ENCODE peak calls at places on chromosomes 4 and X, in eight cellular contexts. One of them, this sample, is unnamed.

GRCh38 chrX:54411732-54412131 is 28.5 kb upstream of the TSR2 start:
- DNase-seq in K562: no peak
- DNase-seq in astrocyte: no peak
- DNase-seq in H9: no peak
- DNase-seq in MM.1S: no peak
- DNase-seq in GM23338: no peak
- DNase-seq in fibroblast of lung: no peak
- DNase-seq in HCT116: no peak
- DNase-seq in this sample: no peak

GRCh38 chr4:187171731-187172339 is 448.2 kb upstream of the FAT1 start:
- DNase-seq in astrocyte: peak
- DNase-seq in MM.1S: no peak
- DNase-seq in K562: no peak
- DNase-seq in fibroblast of lung: peak
- DNase-seq in HCT116: no peak
- DNase-seq in H9: no peak
- DNase-seq in GM23338: no peak
- DNase-seq in this sample: no peak

GRCh38 chr4:92305148-92305877 is 1.5 kb downstream of the GRID2 start:
- DNase-seq in MM.1S: peak
- DNase-seq in fibroblast of lung: peak
- DNase-seq in K562: no peak
- DNase-seq in astrocyte: peak
- DNase-seq in GM23338: peak
- DNase-seq in H9: peak
- DNase-seq in HCT116: peak
- DNase-seq in this sample: no peak

GRCh38 chr4:189202182-189202868 is 738.3 kb upstream of the FRG1 start:
- DNase-seq in K562: peak
- DNase-seq in astrocyte: peak
- DNase-seq in MM.1S: peak
- DNase-seq in GM23338: peak
- DNase-seq in HCT116: peak
- DNase-seq in fibroblast of lung: peak
- DNase-seq in H9: peak
- DNase-seq in this sample: peak

GRCh38 chr4:55372259-55372658 is 23.5 kb upstream of the TMEM165 start:
- DNase-seq in astrocyte: no peak
- DNase-seq in GM23338: no peak
- DNase-seq in H9: no peak
- DNase-seq in MM.1S: no peak
- DNase-seq in HCT116: no peak
- DNase-seq in K562: no peak
- DNase-seq in fibroblast of lung: no peak
- DNase-seq in this sample: no peak

GRCh38 chrX:139204903-139205667 is 325.5 kb upstream of the F9 start:
- DNase-seq in K562: peak
- DNase-seq in H9: peak
- DNase-seq in GM23338: peak
- DNase-seq in astrocyte: peak
- DNase-seq in fibroblast of lung: no peak
- DNase-seq in MM.1S: peak
- DNase-seq in HCT116: no peak
- DNase-seq in this sample: no peak

GRCh38 chr4:1187182-1187581 is 14.8 kb upstream of the SPON2 start:
- DNase-seq in astrocyte: no peak
- DNase-seq in MM.1S: peak
- DNase-seq in H9: no peak
- DNase-seq in HCT116: no peak
- DNase-seq in GM23338: no peak
- DNase-seq in K562: no peak
- DNase-seq in fibroblast of lung: peak
- DNase-seq in this sample: no peak

GRCh38 chrX:40098264-40099045 is 697 bp upstream of the BCOR start:
- DNase-seq in GM23338: peak
- DNase-seq in MM.1S: peak
- DNase-seq in H9: peak
- DNase-seq in K562: no peak
- DNase-seq in fibroblast of lung: peak
- DNase-seq in HCT116: no peak
- DNase-seq in astrocyte: no peak
- DNase-seq in this sample: peak

GRCh38 chrX:51894697-51895336 is 1.4 kb downstream of the MAGED1 start:
- DNase-seq in fibroblast of lung: peak
- DNase-seq in H9: no peak
- DNase-seq in HCT116: no peak
- DNase-seq in GM23338: peak
- DNase-seq in MM.1S: peak
- DNase-seq in K562: no peak
- DNase-seq in astrocyte: peak
- DNase-seq in this sample: no peak

GRCh38 chr4:1234296-1234695 is 14.6 kb downstream of the CTBP1 start:
- DNase-seq in fibroblast of lung: peak
- DNase-seq in H9: no peak
- DNase-seq in GM23338: peak
- DNase-seq in astrocyte: no peak
- DNase-seq in K562: no peak
- DNase-seq in HCT116: no peak
- DNase-seq in MM.1S: no peak
- DNase-seq in this sample: no peak

GRCh38 chr4:19689511-19689910 is 562.2 kb upstream of the SLIT2 start:
- DNase-seq in fibroblast of lung: peak
- DNase-seq in K562: no peak
- DNase-seq in H9: no peak
- DNase-seq in GM23338: no peak
- DNase-seq in MM.1S: no peak
- DNase-seq in astrocyte: peak
- DNase-seq in HCT116: no peak
- DNase-seq in this sample: no peak
- TF ChIP-seq CTCF in fibroblast of lung: no peak
- TF ChIP-seq CTCF in K562: no peak
- TF ChIP-seq CTCF in H9: no peak
- TF ChIP-seq CTCF in GM23338: no peak
- TF ChIP-seq CTCF in MM.1S: no peak
- TF ChIP-seq CTCF in astrocyte: no peak
- TF ChIP-seq CTCF in HCT116: no peak
- TF ChIP-seq CTCF in this sample: no peak

GRCh38 chr4:184447664-184448063 is 26.7 kb downstream of the IRF2 start:
- DNase-seq in H9: peak
- DNase-seq in HCT116: no peak
- DNase-seq in astrocyte: no peak
- DNase-seq in fibroblast of lung: no peak
- DNase-seq in K562: peak
- DNase-seq in MM.1S: no peak
- DNase-seq in GM23338: peak
- DNase-seq in this sample: no peak

GRCh38 chr4:184446132-184446531 is 28.2 kb downstream of the IRF2 start:
- DNase-seq in H9: no peak
- DNase-seq in HCT116: no peak
- DNase-seq in fibroblast of lung: no peak
- DNase-seq in astrocyte: no peak
- DNase-seq in MM.1S: peak
- DNase-seq in K562: no peak
- DNase-seq in GM23338: no peak
- DNase-seq in this sample: no peak

GRCh38 chr4:184450045-184450444 is 24.3 kb downstream of the IRF2 start:
- DNase-seq in H9: no peak
- DNase-seq in astrocyte: peak
- DNase-seq in K562: no peak
- DNase-seq in MM.1S: no peak
- DNase-seq in GM23338: no peak
- DNase-seq in fibroblast of lung: peak
- DNase-seq in HCT116: no peak
- DNase-seq in this sample: no peak

GRCh38 chr4:184450743-184451142 is 23.6 kb downstream of the IRF2 start:
- DNase-seq in K562: no peak
- DNase-seq in astrocyte: no peak
- DNase-seq in H9: no peak
- DNase-seq in MM.1S: no peak
- DNase-seq in fibroblast of lung: no peak
- DNase-seq in GM23338: no peak
- DNase-seq in HCT116: no peak
- DNase-seq in this sample: no peak

DNA sequence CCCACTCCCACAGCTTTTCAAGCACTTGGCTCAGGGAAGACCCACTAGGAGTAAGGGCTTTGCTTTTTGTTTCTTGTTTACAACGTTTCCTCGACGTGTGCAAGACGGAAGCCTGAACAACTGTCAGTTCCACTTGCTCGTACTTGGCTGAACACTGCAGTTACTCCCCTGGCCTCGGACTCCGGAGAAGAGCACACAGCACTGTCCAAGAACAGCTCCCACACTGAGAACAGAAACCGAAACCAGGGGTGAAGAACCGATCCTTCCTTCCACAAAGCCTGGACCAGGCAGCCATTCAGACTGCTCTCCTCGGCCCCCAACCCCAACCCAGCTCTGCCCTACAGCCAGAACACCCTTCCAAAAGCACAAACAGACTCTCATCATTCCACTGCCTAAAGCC is 25.5 kb downstream of the IRF2 start:
- DNase-seq in astrocyte: peak
- DNase-seq in fibroblast of lung: peak
- DNase-seq in K562: no peak
- DNase-seq in HCT116: no peak
- DNase-seq in GM23338: no peak
- DNase-seq in H9: no peak
- DNase-seq in MM.1S: peak
- DNase-seq in this sample: no peak
- H2AFZ ChIP-seq in astrocyte: no peak
- H2AFZ ChIP-seq in fibroblast of lung: peak
- H2AFZ ChIP-seq in K562: no peak
- H2AFZ ChIP-seq in HCT116: no peak
- H2AFZ ChIP-seq in GM23338: no peak
- H2AFZ ChIP-seq in H9: no peak
- H2AFZ ChIP-seq in MM.1S: no peak
- H2AFZ ChIP-seq in this sample: no peak

GRCh38 chrX:119549327-119550016 is 15.7 kb downstream of the STEEP1 start:
- DNase-seq in K562: no peak
- DNase-seq in astrocyte: no peak
- DNase-seq in HCT116: no peak
- DNase-seq in H9: no peak
- DNase-seq in fibroblast of lung: no peak
- DNase-seq in MM.1S: no peak
- DNase-seq in GM23338: no peak
- DNase-seq in this sample: peak
- TF ChIP-seq CTCF in K562: no peak
- TF ChIP-seq CTCF in astrocyte: no peak
- TF ChIP-seq CTCF in HCT116: no peak
- TF ChIP-seq CTCF in H9: no peak
- TF ChIP-seq CTCF in fibroblast of lung: no peak
- TF ChIP-seq CTCF in MM.1S: no peak
- TF ChIP-seq CTCF in GM23338: no peak
- TF ChIP-seq CTCF in this sample: no peak

GRCh38 chr4:108169639-108170038 is 907 bp upstream of the LEF1 start:
- DNase-seq in fibroblast of lung: no peak
- DNase-seq in MM.1S: no peak
- DNase-seq in HCT116: no peak
- DNase-seq in H9: no peak
- DNase-seq in GM23338: no peak
- DNase-seq in astrocyte: no peak
- DNase-seq in K562: no peak
- DNase-seq in this sample: no peak
- H2AFZ ChIP-seq in fibroblast of lung: no peak
- H2AFZ ChIP-seq in MM.1S: no peak
- H2AFZ ChIP-seq in HCT116: no peak
- H2AFZ ChIP-seq in H9: no peak
- H2AFZ ChIP-seq in GM23338: no peak
- H2AFZ ChIP-seq in astrocyte: no peak
- H2AFZ ChIP-seq in K562: peak
- H2AFZ ChIP-seq in this sample: no peak

GRCh38 chr4:47667552-47667951 is 170.3 kb downstream of the CORIN start:
- DNase-seq in GM23338: no peak
- DNase-seq in K562: no peak
- DNase-seq in H9: no peak
- DNase-seq in HCT116: no peak
- DNase-seq in fibroblast of lung: no peak
- DNase-seq in astrocyte: no peak
- DNase-seq in MM.1S: no peak
- DNase-seq in this sample: no peak

GRCh38 chr4:47664051-47664826 is 173.6 kb downstream of the CORIN start:
- DNase-seq in HCT116: no peak
- DNase-seq in GM23338: no peak
- DNase-seq in H9: no peak
- DNase-seq in fibroblast of lung: no peak
- DNase-seq in K562: no peak
- DNase-seq in astrocyte: no peak
- DNase-seq in MM.1S: no peak
- DNase-seq in this sample: no peak

GRCh38 chr4:47668256-47668655 is 169.6 kb downstream of the CORIN start:
- DNase-seq in GM23338: no peak
- DNase-seq in MM.1S: no peak
- DNase-seq in K562: no peak
- DNase-seq in fibroblast of lung: no peak
- DNase-seq in H9: no peak
- DNase-seq in HCT116: no peak
- DNase-seq in astrocyte: no peak
- DNase-seq in this sample: no peak

GRCh38 chr4:47669946-47670345 is 167.9 kb downstream of the CORIN start:
- DNase-seq in K562: no peak
- DNase-seq in HCT116: no peak
- DNase-seq in GM23338: no peak
- DNase-seq in MM.1S: no peak
- DNase-seq in H9: no peak
- DNase-seq in astrocyte: peak
- DNase-seq in fibroblast of lung: no peak
- DNase-seq in this sample: no peak

DNA sequence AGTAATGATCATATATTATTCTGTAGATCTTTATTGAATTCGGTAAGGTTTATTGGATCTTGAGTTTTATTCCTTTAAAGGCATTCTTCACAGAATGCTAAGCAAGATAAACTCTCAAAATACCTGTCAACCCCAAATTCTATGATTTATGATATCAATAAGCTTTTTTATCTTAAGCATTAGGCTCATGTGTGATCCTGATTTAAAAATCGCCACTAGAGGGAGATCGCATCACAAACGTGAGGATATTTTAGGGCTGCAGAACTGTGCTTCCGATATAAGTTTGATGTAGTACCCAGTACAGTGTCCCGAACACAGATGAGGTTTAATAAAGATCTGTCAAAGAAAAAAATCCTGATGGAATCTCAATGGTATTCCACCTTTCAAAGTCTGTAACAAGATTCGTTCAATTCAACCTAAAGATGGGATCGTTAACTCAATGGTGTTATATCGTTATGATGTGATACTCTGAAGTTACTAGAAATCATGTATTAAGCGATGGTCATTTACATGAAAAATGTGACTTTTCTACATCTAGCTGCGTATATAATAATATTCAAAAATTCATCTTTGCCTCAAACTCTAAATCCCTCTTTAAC is 169.0 kb downstream of the CORIN start:
- DNase-seq in H9: no peak
- DNase-seq in fibroblast of lung: peak
- DNase-seq in K562: peak
- DNase-seq in astrocyte: peak
- DNase-seq in GM23338: peak
- DNase-seq in HCT116: peak
- DNase-seq in MM.1S: peak
- DNase-seq in this sample: peak
- TF ChIP-seq CTCF in H9: peak
- TF ChIP-seq CTCF in fibroblast of lung: peak
- TF ChIP-seq CTCF in K562: peak
- TF ChIP-seq CTCF in astrocyte: peak
- TF ChIP-seq CTCF in GM23338: peak
- TF ChIP-seq CTCF in HCT116: peak
- TF ChIP-seq CTCF in MM.1S: peak
- TF ChIP-seq CTCF in this sample: peak

This sample was measured in OCI-LY7.